ENCODE peak calls at places on chromosomes 1 and 21, in five cellular contexts. T, W, U, E and N are unnamed samples.

GRCh38 chr1:234979316-234980223 is 149.1 kb downstream of the TOMM20 start:
- DNase-seq in W (no peak), E (no peak), T (no peak), U (no peak), N (no peak)

GRCh38 chr21:26070822-26071425 is 99.6 kb downstream of the APP start:
- DNase-seq in U (peak; percentile 85), E (no peak), W (peak; percentile 45), T (no peak), N (no peak)

GRCh38 chr1:230537456-230537855 is 104.8 kb upstream of the COG2 start:
- DNase-seq in W (no peak), U (no peak), T (peak; percentile 77), E (no peak), N (no peak)

GRCh38 chr21:46605759-46606426 is 1.0 kb upstream of the S100B start:
- DNase-seq in T (no peak), W (no peak), E (no peak), U (no peak), N (no peak)

GRCh38 chr1:204130989-204131892 is 20.6 kb downstream of the ETNK2 start:
- DNase-seq in E (no peak), T (no peak), U (peak; percentile 84), W (peak; percentile 89), N (peak; percentile 62)

GRCh38 chr1:85047472-85048295 is 616 bp downstream of the MCOLN3 start:
- DNase-seq in T (peak; percentile 44), E (no peak), W (no peak), U (peak; percentile 22), N (no peak)

GRCh38 chr1:147640553-147641165 is 29.7 kb downstream of the ACP6 start:
- DNase-seq in W (peak; percentile 84), T (peak; percentile 90), E (peak; percentile 72), U (peak; percentile 85), N (peak; percentile 77)

GRCh38 chr21:36487641-36488307 is 7.9 kb upstream of the CLDN14 start:
- DNase-seq in T (no peak), W (peak; percentile 64), U (no peak), E (no peak), N (peak; percentile 85)

GRCh38 chr1:32204943-32205361 is 519 bp upstream of the IQCC start:
- DNase-seq in T (no peak), E (no peak), U (no peak), W (no peak), N (peak; percentile 33)

DNA sequence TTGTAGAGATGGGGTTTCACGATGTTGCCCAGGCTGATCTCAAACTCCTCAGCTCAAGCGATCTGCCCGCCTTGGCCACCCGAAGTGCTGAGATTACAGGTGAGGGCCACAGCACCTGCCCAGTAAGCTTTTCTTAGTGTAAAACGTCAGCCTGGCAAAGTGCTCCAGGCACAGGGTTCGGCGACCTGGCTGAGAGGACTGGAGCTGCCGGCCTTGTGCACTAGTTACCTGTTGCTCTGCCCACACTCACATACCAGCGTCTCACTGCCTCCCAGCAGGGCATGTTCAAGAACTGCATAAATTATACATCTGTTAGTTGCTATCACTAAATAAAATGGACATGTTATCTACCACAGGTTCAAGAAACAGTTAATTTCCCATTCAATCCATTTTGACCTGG is 55.2 kb downstream of the DEGS1 start:
- DNase-seq in E (no peak), W (no peak), U (no peak), T (peak; percentile 37), N (no peak)
- H2AK5ac ChIP-seq in E (no peak overlapping the region), W (no peak overlapping the region), U (no peak overlapping the region), T (no peak overlapping the region), N (no peak overlapping the region)

DNA sequence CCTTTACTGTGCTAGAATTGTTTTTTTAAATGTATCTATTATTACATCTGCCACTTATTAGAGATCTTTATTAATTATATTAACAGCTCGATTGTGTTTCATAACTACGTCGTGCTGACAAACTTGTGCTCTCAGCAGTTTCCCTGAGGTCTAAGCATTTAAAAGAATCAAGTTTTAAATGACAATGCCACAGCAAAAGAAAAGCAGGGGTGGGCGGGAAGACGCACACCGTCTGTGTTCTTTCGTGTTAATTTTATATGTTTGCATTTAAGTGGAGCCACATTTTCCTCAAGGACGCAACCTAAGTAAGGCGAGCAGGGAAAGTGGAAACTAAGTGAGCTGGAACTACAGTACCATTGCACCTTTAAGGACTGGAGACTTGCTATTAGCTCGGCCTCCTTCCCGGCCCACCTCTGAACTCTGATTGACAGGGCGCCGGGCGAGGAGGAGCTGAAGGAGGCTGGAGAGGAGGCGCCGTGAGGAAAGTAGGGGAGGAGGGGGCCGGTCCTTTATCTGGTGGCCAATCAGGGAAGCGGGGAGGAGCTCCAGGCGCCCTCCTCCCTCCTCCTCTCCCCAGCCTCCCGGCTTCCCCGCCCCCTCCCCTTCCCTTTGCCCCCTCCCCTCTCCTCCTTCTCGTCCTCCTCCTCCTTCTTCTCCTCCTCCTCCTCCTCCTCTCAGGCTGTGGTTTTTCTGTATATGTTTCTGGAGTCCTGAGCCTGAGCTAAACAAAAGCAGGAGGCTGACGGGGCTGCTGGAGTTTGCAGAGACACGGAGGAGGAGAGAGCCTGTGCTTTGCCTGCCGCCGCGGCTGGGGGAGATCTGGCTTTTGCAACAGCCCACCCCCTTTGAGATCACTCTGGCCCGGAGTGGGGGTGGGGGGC is at the start of gene PBX1:
- DNase-seq in U (peak; percentile 99), W (peak; percentile 98), E (peak; percentile 94), T (peak; percentile 99), N (peak; percentile 95)
- H3K14ac ChIP-seq in U (peak within 1 kb of the TSS; percentile 57), W (peak within 1 kb of the TSS; percentile 96), E (no peak within 1 kb of the TSS), T (no peak within 1 kb of the TSS), N (peak within 1 kb of the TSS; percentile 92)

GRCh38 chr1:201505505-201505893 is 1.4 kb downstream of the CSRP1 start:
- DNase-seq in U (peak; percentile 72), T (peak; percentile 49), W (peak; percentile 76), E (no peak), N (no peak)

GRCh38 chr1:201508809-201509208 is 1.9 kb upstream of the CSRP1 start:
- DNase-seq in U (peak; percentile 70), T (no peak), E (no peak), W (peak; percentile 81), N (no peak)

GRCh38 chr1:201506092-201506491 is 831 bp downstream of the CSRP1 start:
- DNase-seq in W (no peak), U (no peak), T (no peak), E (no peak), N (no peak)

GRCh38 chr1:201504799-201505504 is 2.0 kb downstream of the CSRP1 start:
- DNase-seq in U (no peak), W (no peak), E (no peak), T (no peak), N (no peak)

GRCh38 chr1:201506573-201507567 is at the start of gene CSRP1:
- DNase-seq in E (no peak), U (peak; percentile 77), T (peak; percentile 48), W (peak; percentile 87), N (peak; percentile 84)
- H2AK5ac ChIP-seq in E (peak within 1 kb of the TSS; percentile 78), U (peak within 1 kb of the TSS; percentile 76), T (no peak within 1 kb of the TSS), W (peak within 1 kb of the TSS; percentile 98), N (peak within 1 kb of the TSS; percentile 96)

GRCh38 chr1:30378991-30379581 is 344.3 kb downstream of the MATN1 start:
- DNase-seq in U (peak; percentile 1), T (no peak), E (no peak), W (peak; percentile 69), N (no peak)

GRCh38 chr1:30375156-30375555 is 348.2 kb downstream of the MATN1 start:
- DNase-seq in U (no peak), W (no peak), E (no peak), T (no peak), N (no peak)

GRCh38 chr1:30378023-30378596 is 345.3 kb downstream of the MATN1 start:
- DNase-seq in E (no peak), T (no peak), W (no peak), U (no peak), N (no peak)

GRCh38 chr1:30376054-30376453 is 347.3 kb downstream of the MATN1 start:
- DNase-seq in T (no peak), E (no peak), W (no peak), U (no peak), N (no peak)

DNA sequence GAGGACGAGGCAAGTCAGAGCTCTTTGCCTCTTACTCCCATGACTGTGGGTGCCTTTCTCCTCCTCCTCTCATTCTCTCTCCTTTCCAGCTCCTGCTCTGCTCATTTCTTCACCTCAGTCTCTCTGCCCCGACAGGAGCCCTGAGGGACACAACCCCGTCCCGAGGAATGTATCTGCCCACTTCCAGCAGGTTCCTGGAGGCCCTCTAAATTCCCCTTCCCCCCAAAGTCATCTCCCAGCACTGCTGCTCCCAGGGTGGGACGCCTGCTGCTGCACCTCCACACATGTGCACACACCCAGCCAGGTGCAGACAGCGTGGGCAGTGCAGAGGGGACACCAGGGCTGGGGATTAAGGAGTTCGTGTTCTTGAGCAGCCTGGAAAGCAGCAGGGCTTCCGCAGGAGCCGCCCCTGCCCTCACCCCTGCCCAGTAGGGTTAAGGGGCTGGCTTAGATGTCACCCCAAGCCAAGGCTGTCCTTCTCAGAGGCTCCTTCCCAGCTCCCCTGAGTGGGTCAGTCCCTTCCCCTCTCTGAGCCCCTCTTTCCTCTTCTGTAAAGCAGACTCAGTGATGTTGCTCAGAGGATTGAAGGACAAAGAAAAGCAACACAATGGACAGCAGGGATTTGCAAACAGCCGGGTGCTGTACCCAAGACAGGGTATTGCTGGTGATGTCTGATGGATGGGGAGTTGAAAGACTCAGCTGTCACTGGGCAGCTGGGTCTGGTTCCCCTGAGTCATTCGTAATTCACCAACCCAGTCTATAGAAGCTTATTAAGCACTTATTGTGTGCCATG is 346.0 kb downstream of the MATN1 start:
- DNase-seq in U (no peak), E (no peak), W (no peak), T (no peak), N (no peak)
- H3K14ac ChIP-seq in U (no peak overlapping the region), E (no peak overlapping the region), W (no peak overlapping the region), T (no peak overlapping the region), N (no peak overlapping the region)

GRCh38 chr21:14114251-14114650 is 96.5 kb downstream of the LIPI start:
- DNase-seq in W (no peak), T (peak; percentile 75), U (no peak), E (no peak), N (peak; percentile 59)
- H2AK5ac ChIP-seq in W (no peak overlapping the region), T (no peak overlapping the region), U (no peak overlapping the region), E (no peak overlapping the region), N (no peak overlapping the region)